ENCODE peak calls at places on chromosomes 13 and 19, in eight cellular contexts. One of them, this sample, is unnamed.
A peak's percentile ranks its signal among the peaks of the same experiment; 100 is the strongest.

GRCh38 chr13:22486490-22486889 is 694.3 kb upstream of the SGCG start:
- DNase-seq in tibial artery: no peak
- DNase-seq in CD4-positive, alpha-beta T cell: no peak
- DNase-seq in nephron progenitor cell: no peak
- DNase-seq in choroid plexus epithelial cell: no peak
- DNase-seq in GM13977: no peak
- DNase-seq in foreskin fibroblast: no peak
- DNase-seq in neural crest cell: no peak
- DNase-seq in this sample: no peak

GRCh38 chr13:27465611-27466010 is 15.2 kb upstream of the MTIF3 start:
- DNase-seq in tibial artery: no peak
- DNase-seq in choroid plexus epithelial cell: peak; percentile 12
- DNase-seq in CD4-positive, alpha-beta T cell: no peak
- DNase-seq in nephron progenitor cell: no peak
- DNase-seq in neural crest cell: no peak
- DNase-seq in GM13977: no peak
- DNase-seq in foreskin fibroblast: no peak
- DNase-seq in this sample: no peak

GRCh38 chr13:110944121-110944967 is 29.5 kb upstream of the ANKRD10 start:
- DNase-seq in foreskin fibroblast: peak; percentile 73
- DNase-seq in CD4-positive, alpha-beta T cell: no peak
- DNase-seq in neural crest cell: no peak
- DNase-seq in choroid plexus epithelial cell: peak; percentile 89
- DNase-seq in tibial artery: no peak
- DNase-seq in GM13977: peak; percentile 77
- DNase-seq in nephron progenitor cell: peak; percentile 21
- DNase-seq in this sample: peak; percentile 76

GRCh38 chr13:33560722-33561121 is 257.2 kb upstream of the RFC3 start:
- DNase-seq in GM13977: no peak
- DNase-seq in tibial artery: no peak
- DNase-seq in foreskin fibroblast: no peak
- DNase-seq in choroid plexus epithelial cell: no peak
- DNase-seq in CD4-positive, alpha-beta T cell: no peak
- DNase-seq in neural crest cell: no peak
- DNase-seq in nephron progenitor cell: no peak
- DNase-seq in this sample: no peak

GRCh38 chr19:56823417-56823816 is 17.1 kb downstream of the PEG3 start:
- DNase-seq in tibial artery: no peak
- DNase-seq in nephron progenitor cell: no peak
- DNase-seq in neural crest cell: no peak
- DNase-seq in foreskin fibroblast: no peak
- DNase-seq in choroid plexus epithelial cell: no peak
- DNase-seq in GM13977: no peak
- DNase-seq in CD4-positive, alpha-beta T cell: no peak
- DNase-seq in this sample: no peak

GRCh38 chr19:2726904-2727639 is 5.9 kb upstream of the DIRAS1 start:
- DNase-seq in choroid plexus epithelial cell: no peak
- DNase-seq in neural crest cell: no peak
- DNase-seq in tibial artery: no peak
- DNase-seq in nephron progenitor cell: no peak
- DNase-seq in CD4-positive, alpha-beta T cell: no peak
- DNase-seq in foreskin fibroblast: no peak
- DNase-seq in GM13977: no peak
- DNase-seq in this sample: no peak

GRCh38 chr13:21675095-21676007 is 4.5 kb downstream of the FGF9 start:
- DNase-seq in neural crest cell: peak; percentile 3
- DNase-seq in nephron progenitor cell: peak; percentile 55
- DNase-seq in CD4-positive, alpha-beta T cell: no peak
- DNase-seq in GM13977: peak; percentile 56
- DNase-seq in choroid plexus epithelial cell: no peak
- DNase-seq in tibial artery: no peak
- DNase-seq in foreskin fibroblast: no peak
- DNase-seq in this sample: peak; percentile 43

GRCh38 chr13:106527806-106528205 is 7.7 kb downstream of the EFNB2 start:
- DNase-seq in neural crest cell: no peak
- DNase-seq in tibial artery: no peak
- DNase-seq in CD4-positive, alpha-beta T cell: no peak
- DNase-seq in GM13977: no peak
- DNase-seq in choroid plexus epithelial cell: no peak
- DNase-seq in nephron progenitor cell: no peak
- DNase-seq in foreskin fibroblast: no peak
- DNase-seq in this sample: no peak

GRCh38 chr13:51284339-51284738 is 55.2 kb upstream of the SERPINE3 start:
- DNase-seq in choroid plexus epithelial cell: no peak
- DNase-seq in foreskin fibroblast: no peak
- DNase-seq in neural crest cell: no peak
- DNase-seq in nephron progenitor cell: no peak
- DNase-seq in GM13977: no peak
- DNase-seq in tibial artery: no peak
- DNase-seq in CD4-positive, alpha-beta T cell: no peak
- DNase-seq in this sample: no peak

GRCh38 chr13:51282322-51282721 is 57.2 kb upstream of the SERPINE3 start:
- DNase-seq in neural crest cell: no peak
- DNase-seq in CD4-positive, alpha-beta T cell: no peak
- DNase-seq in foreskin fibroblast: no peak
- DNase-seq in choroid plexus epithelial cell: no peak
- DNase-seq in GM13977: no peak
- DNase-seq in tibial artery: no peak
- DNase-seq in nephron progenitor cell: no peak
- DNase-seq in this sample: no peak

GRCh38 chr13:51283361-51283760 is 56.1 kb upstream of the SERPINE3 start:
- DNase-seq in tibial artery: no peak
- DNase-seq in foreskin fibroblast: no peak
- DNase-seq in neural crest cell: no peak
- DNase-seq in GM13977: no peak
- DNase-seq in CD4-positive, alpha-beta T cell: no peak
- DNase-seq in choroid plexus epithelial cell: no peak
- DNase-seq in nephron progenitor cell: no peak
- DNase-seq in this sample: no peak

GRCh38 chr13:51287758-51288157 is 51.7 kb upstream of the SERPINE3 start:
- DNase-seq in CD4-positive, alpha-beta T cell: no peak
- DNase-seq in choroid plexus epithelial cell: no peak
- DNase-seq in neural crest cell: no peak
- DNase-seq in GM13977: no peak
- DNase-seq in foreskin fibroblast: no peak
- DNase-seq in tibial artery: no peak
- DNase-seq in nephron progenitor cell: no peak
- DNase-seq in this sample: no peak

GRCh38 chr13:51286135-51287002 is 53.1 kb upstream of the SERPINE3 start:
- DNase-seq in neural crest cell: peak; percentile 80
- DNase-seq in CD4-positive, alpha-beta T cell: peak; percentile 56
- DNase-seq in GM13977: peak; percentile 71
- DNase-seq in nephron progenitor cell: peak; percentile 85
- DNase-seq in tibial artery: peak; percentile 84
- DNase-seq in foreskin fibroblast: peak; percentile 41
- DNase-seq in choroid plexus epithelial cell: peak; percentile 79
- DNase-seq in this sample: peak; percentile 76
- TF ChIP-seq CTCF in neural crest cell: peak; percentile 94
- TF ChIP-seq CTCF in CD4-positive, alpha-beta T cell: peak; percentile 87
- TF ChIP-seq CTCF in GM13977: peak; percentile 94
- TF ChIP-seq CTCF in nephron progenitor cell: peak; percentile 91
- TF ChIP-seq CTCF in tibial artery: peak; percentile 81
- TF ChIP-seq CTCF in foreskin fibroblast: peak; percentile 97
- TF ChIP-seq CTCF in choroid plexus epithelial cell: peak; percentile 98
- TF ChIP-seq CTCF in this sample: peak; percentile 93

GRCh38 chr19:18204394-18205179 is 745 bp upstream of the RAB3A start:
- DNase-seq in CD4-positive, alpha-beta T cell: no peak
- DNase-seq in choroid plexus epithelial cell: no peak
- DNase-seq in foreskin fibroblast: no peak
- DNase-seq in tibial artery: no peak
- DNase-seq in nephron progenitor cell: peak; percentile 84
- DNase-seq in GM13977: no peak
- DNase-seq in neural crest cell: peak; percentile 69
- DNase-seq in this sample: no peak

GRCh38 chr19:18203863-18204393 is at the start of gene RAB3A:
- DNase-seq in nephron progenitor cell: peak; percentile 100
- DNase-seq in foreskin fibroblast: peak; percentile 100
- DNase-seq in CD4-positive, alpha-beta T cell: peak; percentile 99
- DNase-seq in GM13977: peak; percentile 99
- DNase-seq in choroid plexus epithelial cell: peak; percentile 100
- DNase-seq in neural crest cell: peak; percentile 97
- DNase-seq in tibial artery: peak; percentile 100
- DNase-seq in this sample: peak; percentile 99

GRCh38 chr19:18203408-18203862 is 407 bp downstream of the RAB3A start:
- DNase-seq in GM13977: no peak
- DNase-seq in foreskin fibroblast: no peak
- DNase-seq in nephron progenitor cell: no peak
- DNase-seq in tibial artery: no peak
- DNase-seq in choroid plexus epithelial cell: no peak
- DNase-seq in neural crest cell: no peak
- DNase-seq in CD4-positive, alpha-beta T cell: peak; percentile 49
- DNase-seq in this sample: no peak

GRCh38 chr19:18205180-18205915 is 1.5 kb upstream of the RAB3A start:
- DNase-seq in GM13977: peak; percentile 83
- DNase-seq in neural crest cell: peak; percentile 48
- DNase-seq in choroid plexus epithelial cell: peak; percentile 75
- DNase-seq in nephron progenitor cell: peak; percentile 63
- DNase-seq in CD4-positive, alpha-beta T cell: peak; percentile 47
- DNase-seq in tibial artery: peak; percentile 95
- DNase-seq in foreskin fibroblast: peak; percentile 65
- DNase-seq in this sample: peak; percentile 82

DNA sequence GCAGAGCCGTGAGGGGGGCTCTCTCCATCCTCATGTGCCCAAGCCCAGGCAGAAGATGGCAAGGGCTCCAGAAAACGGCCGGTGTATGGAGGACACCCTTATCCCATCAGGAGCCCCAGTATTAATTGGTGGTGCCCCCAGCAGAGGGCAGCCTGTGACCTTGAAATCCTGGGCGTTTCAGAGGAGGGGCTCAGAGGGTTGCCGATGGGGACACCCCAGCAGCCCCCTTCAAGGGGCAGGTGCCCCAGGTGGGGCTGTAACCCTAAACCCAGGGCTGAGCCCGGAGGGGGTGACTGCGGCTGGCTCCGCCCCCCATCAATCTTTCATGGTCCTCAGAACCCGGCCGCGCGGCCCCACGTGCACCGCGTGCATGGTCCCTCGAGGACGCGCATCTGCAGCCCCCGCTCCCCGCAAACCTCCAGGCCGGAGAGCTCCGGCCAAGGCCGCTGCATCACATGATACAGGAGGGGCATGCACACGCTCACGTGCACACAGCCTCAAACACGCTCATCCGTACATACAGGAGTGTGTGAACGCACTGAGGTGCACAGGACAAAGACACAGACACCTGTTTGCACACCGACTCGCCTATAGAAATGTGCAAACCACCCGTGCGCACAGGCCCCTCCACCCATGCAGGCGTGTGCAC is 959 bp downstream of the RAB3A start:
- DNase-seq in foreskin fibroblast: no peak
- DNase-seq in tibial artery: no peak
- DNase-seq in CD4-positive, alpha-beta T cell: peak; percentile 25
- DNase-seq in choroid plexus epithelial cell: no peak
- DNase-seq in GM13977: peak; percentile 50
- DNase-seq in neural crest cell: no peak
- DNase-seq in nephron progenitor cell: peak; percentile 57
- DNase-seq in this sample: no peak
- TF ChIP-seq CTCF in foreskin fibroblast: peak; percentile 22
- TF ChIP-seq CTCF in tibial artery: peak; percentile 19
- TF ChIP-seq CTCF in CD4-positive, alpha-beta T cell: peak; percentile 53
- TF ChIP-seq CTCF in choroid plexus epithelial cell: peak; percentile 50
- TF ChIP-seq CTCF in GM13977: peak; percentile 53
- TF ChIP-seq CTCF in neural crest cell: peak; percentile 26
- TF ChIP-seq CTCF in nephron progenitor cell: no peak
- TF ChIP-seq CTCF in this sample: no peak

DNA sequence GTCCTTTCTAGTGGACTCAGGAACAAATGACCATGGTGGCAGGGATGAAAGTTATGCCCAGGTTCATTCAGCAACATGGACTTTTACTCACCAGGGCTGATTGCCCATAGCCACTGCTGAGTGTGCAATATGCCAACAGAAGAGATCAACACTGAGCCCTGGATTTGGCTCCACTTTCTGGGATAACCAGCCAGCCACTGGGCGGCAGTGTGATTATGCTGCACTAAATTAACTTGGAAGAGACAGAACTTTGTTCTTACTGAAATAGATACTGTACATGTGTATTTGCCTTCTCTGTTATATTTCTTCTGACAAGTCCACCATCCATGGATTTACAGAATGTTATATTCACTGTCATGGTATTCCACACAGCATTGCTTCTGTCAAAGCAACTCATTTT is 257.4 kb downstream of the TDRD3 start:
- DNase-seq in tibial artery: no peak
- DNase-seq in neural crest cell: peak; percentile 8
- DNase-seq in choroid plexus epithelial cell: peak; percentile 22
- DNase-seq in foreskin fibroblast: no peak
- DNase-seq in nephron progenitor cell: peak; percentile 12
- DNase-seq in GM13977: no peak
- DNase-seq in CD4-positive, alpha-beta T cell: no peak
- DNase-seq in this sample: no peak
- TF ChIP-seq CTCF in tibial artery: peak; percentile 32
- TF ChIP-seq CTCF in neural crest cell: peak; percentile 57
- TF ChIP-seq CTCF in choroid plexus epithelial cell: peak; percentile 49
- TF ChIP-seq CTCF in foreskin fibroblast: no peak
- TF ChIP-seq CTCF in nephron progenitor cell: peak; percentile 27
- TF ChIP-seq CTCF in GM13977: peak; percentile 26
- TF ChIP-seq CTCF in CD4-positive, alpha-beta T cell: no peak
- TF ChIP-seq CTCF in this sample: peak; percentile 10

GRCh38 chr19:35553385-35554000 is 8.1 kb downstream of the TMEM147 start:
- DNase-seq in CD4-positive, alpha-beta T cell: no peak
- DNase-seq in foreskin fibroblast: no peak
- DNase-seq in nephron progenitor cell: no peak
- DNase-seq in GM13977: no peak
- DNase-seq in neural crest cell: no peak
- DNase-seq in choroid plexus epithelial cell: no peak
- DNase-seq in tibial artery: no peak
- DNase-seq in this sample: no peak

GRCh38 chr19:35554076-35554475 is 8.7 kb downstream of the TMEM147 start:
- DNase-seq in GM13977: no peak
- DNase-seq in foreskin fibroblast: no peak
- DNase-seq in tibial artery: no peak
- DNase-seq in CD4-positive, alpha-beta T cell: no peak
- DNase-seq in neural crest cell: no peak
- DNase-seq in nephron progenitor cell: no peak
- DNase-seq in choroid plexus epithelial cell: no peak
- DNase-seq in this sample: no peak

GRCh38 chr19:35556025-35556590 is 7.3 kb downstream of the ATP4A start:
- DNase-seq in GM13977: no peak
- DNase-seq in neural crest cell: no peak
- DNase-seq in CD4-positive, alpha-beta T cell: no peak
- DNase-seq in nephron progenitor cell: no peak
- DNase-seq in foreskin fibroblast: no peak
- DNase-seq in choroid plexus epithelial cell: no peak
- DNase-seq in tibial artery: no peak
- DNase-seq in this sample: no peak

GRCh38 chr19:35556846-35557538 is 6.5 kb downstream of the ATP4A start:
- DNase-seq in tibial artery: no peak
- DNase-seq in choroid plexus epithelial cell: no peak
- DNase-seq in CD4-positive, alpha-beta T cell: no peak
- DNase-seq in foreskin fibroblast: no peak
- DNase-seq in nephron progenitor cell: no peak
- DNase-seq in neural crest cell: no peak
- DNase-seq in GM13977: no peak
- DNase-seq in this sample: no peak

DNA sequence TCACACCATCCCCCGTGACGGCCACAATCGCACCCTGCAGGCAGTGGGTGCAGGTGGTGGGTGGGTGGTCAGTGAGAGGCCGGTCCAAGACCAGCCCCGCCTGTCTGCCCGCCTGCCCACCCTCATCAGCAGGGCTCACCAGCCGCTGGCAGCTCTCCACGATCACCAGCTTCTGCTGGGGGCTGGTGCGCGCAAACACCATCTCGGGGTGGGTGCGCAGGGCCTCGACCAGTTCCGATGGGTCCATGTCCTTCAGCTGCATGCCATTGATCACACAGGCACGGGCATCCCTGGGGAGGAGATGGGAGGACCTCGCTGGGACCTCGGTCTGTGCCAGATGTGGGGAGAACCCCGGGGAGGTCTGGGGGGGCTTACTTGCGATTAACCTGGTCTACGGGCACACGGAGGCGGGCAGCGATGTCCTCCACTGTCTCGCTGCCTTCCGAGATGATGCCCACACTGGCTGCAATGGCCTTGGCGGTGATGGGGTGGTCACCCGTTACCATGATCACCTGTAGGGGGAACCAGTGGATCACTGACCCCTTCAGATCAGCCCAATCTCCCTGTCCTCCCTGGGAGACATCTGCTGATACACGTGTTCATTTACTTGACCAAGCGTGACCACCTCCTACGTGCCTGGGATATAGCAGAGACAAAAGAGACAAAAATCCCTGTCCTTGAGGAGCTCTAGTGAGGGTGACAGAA is 8.0 kb downstream of the ATP4A start:
- DNase-seq in foreskin fibroblast: no peak
- DNase-seq in choroid plexus epithelial cell: peak; percentile 42
- DNase-seq in nephron progenitor cell: peak; percentile 53
- DNase-seq in tibial artery: no peak
- DNase-seq in neural crest cell: no peak
- DNase-seq in CD4-positive, alpha-beta T cell: no peak
- DNase-seq in GM13977: peak; percentile 60
- DNase-seq in this sample: peak; percentile 66
- TF ChIP-seq CTCF in foreskin fibroblast: no peak
- TF ChIP-seq CTCF in choroid plexus epithelial cell: peak; percentile 44
- TF ChIP-seq CTCF in nephron progenitor cell: peak; percentile 44
- TF ChIP-seq CTCF in tibial artery: no peak
- TF ChIP-seq CTCF in neural crest cell: peak; percentile 38
- TF ChIP-seq CTCF in CD4-positive, alpha-beta T cell: no peak
- TF ChIP-seq CTCF in GM13977: peak; percentile 23
- TF ChIP-seq CTCF in this sample: no peak